ENCODE peak calls at places on chromosomes 12 and 14, in four cellular contexts. One of them, this sample, is unnamed.

GRCh38 chr12:104303538-104304151 is at the start of gene EID3:
- DNase-seq in iris pigment epithelial cell: peak
- DNase-seq in M059J: no peak
- DNase-seq in NCI-H1092 treated with DMSO at 0.1 percent for 48 hours: no peak
- DNase-seq in this sample: peak

GRCh38 chr12:118061011-118061875 is at the start of gene WSB2:
- DNase-seq in M059J: peak
- DNase-seq in NCI-H1092 treated with DMSO at 0.1 percent for 48 hours: peak
- DNase-seq in iris pigment epithelial cell: peak
- DNase-seq in this sample: peak

GRCh38 chr12:14561677-14562076 is 6.0 kb downstream of the PLBD1 start:
- DNase-seq in NCI-H1092 treated with DMSO at 0.1 percent for 48 hours: no peak
- DNase-seq in iris pigment epithelial cell: no peak
- DNase-seq in M059J: no peak
- DNase-seq in this sample: no peak

GRCh38 chr12:105205322-105206048 is 30.5 kb downstream of the APPL2 start:
- DNase-seq in NCI-H1092 treated with DMSO at 0.1 percent for 48 hours: peak
- DNase-seq in M059J: no peak
- DNase-seq in iris pigment epithelial cell: no peak
- DNase-seq in this sample: no peak

GRCh38 chr14:49977126-49977841 is 84.4 kb downstream of the ARF6 start:
- DNase-seq in M059J: no peak
- DNase-seq in NCI-H1092 treated with DMSO at 0.1 percent for 48 hours: no peak
- DNase-seq in iris pigment epithelial cell: no peak
- DNase-seq in this sample: no peak

GRCh38 chr12:14843425-14843887 is at the start of gene ART4:
- DNase-seq in iris pigment epithelial cell: no peak
- DNase-seq in M059J: no peak
- DNase-seq in NCI-H1092 treated with DMSO at 0.1 percent for 48 hours: no peak
- DNase-seq in this sample: no peak

GRCh38 chr14:49692895-49693737 is at the start of gene KLHDC1:
- DNase-seq in iris pigment epithelial cell: peak
- DNase-seq in NCI-H1092 treated with DMSO at 0.1 percent for 48 hours: peak
- DNase-seq in M059J: peak
- DNase-seq in this sample: peak

GRCh38 chr12:55743131-55743921 is 404 bp downstream of the GDF11 start:
- DNase-seq in M059J: peak
- DNase-seq in iris pigment epithelial cell: peak
- DNase-seq in NCI-H1092 treated with DMSO at 0.1 percent for 48 hours: no peak
- DNase-seq in this sample: peak

GRCh38 chr14:95519699-95520098 is 3.2 kb upstream of the SYNE3 start:
- DNase-seq in iris pigment epithelial cell: peak
- DNase-seq in NCI-H1092 treated with DMSO at 0.1 percent for 48 hours: no peak
- DNase-seq in M059J: peak
- DNase-seq in this sample: peak

GRCh38 chr14:76958020-76958965 is 70.2 kb downstream of the IRF2BPL start:
- DNase-seq in NCI-H1092 treated with DMSO at 0.1 percent for 48 hours: no peak
- DNase-seq in iris pigment epithelial cell: no peak
- DNase-seq in M059J: peak
- DNase-seq in this sample: no peak

GRCh38 chr12:93441111-93441616 is 583 bp downstream of the UBE2N start:
- DNase-seq in iris pigment epithelial cell: no peak
- DNase-seq in M059J: peak
- DNase-seq in NCI-H1092 treated with DMSO at 0.1 percent for 48 hours: no peak
- DNase-seq in this sample: peak

GRCh38 chr14:30193791-30194407 is 266.3 kb upstream of the PRKD1 start:
- DNase-seq in NCI-H1092 treated with DMSO at 0.1 percent for 48 hours: no peak
- DNase-seq in iris pigment epithelial cell: peak
- DNase-seq in M059J: peak
- DNase-seq in this sample: peak

GRCh38 chr12:65313704-65314317 is 35.3 kb downstream of the MSRB3 start:
- DNase-seq in NCI-H1092 treated with DMSO at 0.1 percent for 48 hours: no peak
- DNase-seq in iris pigment epithelial cell: peak
- DNase-seq in M059J: peak
- DNase-seq in this sample: peak

GRCh38 chr14:104984056-104984894 is 1.3 kb upstream of the CLBA1 start:
- DNase-seq in iris pigment epithelial cell: no peak
- DNase-seq in M059J: no peak
- DNase-seq in NCI-H1092 treated with DMSO at 0.1 percent for 48 hours: no peak
- DNase-seq in this sample: no peak

GRCh38 chr12:48863296-48863695 is 2.4 kb downstream of the RND1 start:
- DNase-seq in NCI-H1092 treated with DMSO at 0.1 percent for 48 hours: no peak
- DNase-seq in M059J: no peak
- DNase-seq in iris pigment epithelial cell: no peak
- DNase-seq in this sample: no peak

GRCh38 chr12:11877869-11878780 is 192.6 kb upstream of the BCL2L14 start:
- DNase-seq in iris pigment epithelial cell: peak
- DNase-seq in M059J: peak
- DNase-seq in NCI-H1092 treated with DMSO at 0.1 percent for 48 hours: peak
- DNase-seq in this sample: peak

GRCh38 chr12:56087220-56087619 is 7.3 kb downstream of the ERBB3 start:
- DNase-seq in M059J: no peak
- DNase-seq in NCI-H1092 treated with DMSO at 0.1 percent for 48 hours: no peak
- DNase-seq in iris pigment epithelial cell: no peak
- DNase-seq in this sample: no peak

GRCh38 chr12:43210437-43211197 is 341.4 kb downstream of the ADAMTS20 start:
- DNase-seq in iris pigment epithelial cell: peak
- DNase-seq in M059J: peak
- DNase-seq in NCI-H1092 treated with DMSO at 0.1 percent for 48 hours: no peak
- DNase-seq in this sample: peak

GRCh38 chr12:118981285-118982201 is at the start of gene SRRM4:
- DNase-seq in iris pigment epithelial cell: no peak
- DNase-seq in NCI-H1092 treated with DMSO at 0.1 percent for 48 hours: peak
- DNase-seq in M059J: no peak
- DNase-seq in this sample: no peak

GRCh38 chr12:6180300-6181051 is 19.7 kb upstream of the CD9 start:
- DNase-seq in iris pigment epithelial cell: peak
- DNase-seq in M059J: peak
- DNase-seq in NCI-H1092 treated with DMSO at 0.1 percent for 48 hours: no peak
- DNase-seq in this sample: peak

GRCh38 chr12:77382096-77382742 is 316.9 kb upstream of the E2F7 start:
- DNase-seq in iris pigment epithelial cell: no peak
- DNase-seq in M059J: no peak
- DNase-seq in NCI-H1092 treated with DMSO at 0.1 percent for 48 hours: no peak
- DNase-seq in this sample: no peak

GRCh38 chr12:91804533-91804932 is 341.1 kb downstream of the BTG1 start:
- DNase-seq in M059J: peak
- DNase-seq in iris pigment epithelial cell: peak
- DNase-seq in NCI-H1092 treated with DMSO at 0.1 percent for 48 hours: no peak
- DNase-seq in this sample: peak

GRCh38 chr14:92922883-92923743 is at the start of gene CHGA:
- DNase-seq in iris pigment epithelial cell: peak
- DNase-seq in M059J: peak
- DNase-seq in NCI-H1092 treated with DMSO at 0.1 percent for 48 hours: peak
- DNase-seq in this sample: peak

GRCh38 chr12:12837025-12837872 is 24.1 kb downstream of the DDX47 start:
- DNase-seq in M059J: peak
- DNase-seq in iris pigment epithelial cell: peak
- DNase-seq in NCI-H1092 treated with DMSO at 0.1 percent for 48 hours: peak
- DNase-seq in this sample: peak

GRCh38 chr14:101198398-101199027 is 295.0 kb upstream of the RTL1 start:
- DNase-seq in iris pigment epithelial cell: no peak
- DNase-seq in NCI-H1092 treated with DMSO at 0.1 percent for 48 hours: no peak
- DNase-seq in M059J: no peak
- DNase-seq in this sample: no peak

This sample was measured in ELR.